ENCODE peak calls at places on chromosomes 16 and 17, in ten cellular contexts. M is osteocyte; Q is globus pallidus; J is stimulated activated naive CD4-positive, alpha-beta T cell treated with Interleukin-2 at 50 U/mL for 16 hours; A is stimulated activated CD8-positive, alpha-beta memory T cell treated with anti-CD3 and anti-CD28 coated beads, Interleukin-4, amount 100 ng/mL, for 24 hours; O is activated gamma-delta T cell treated with Interleukin-2 at 50 U/mL for 16 hours; P is IMR-90; W is upper lobe of right lung; D is activated T-cell treated with anti-CD3 and anti-CD28 coated beads for 4 hours; N is naive thymus-derived CD4-positive, alpha-beta T cell. L is an unnamed sample.

GRCh38 chr17:61732169-61732568 is 131.2 kb downstream of the BRIP1 start:
- DNase-seq in M (no peak), Q (no peak), J (no peak), A (no peak), O (no peak), P (no peak), W (no peak), D (no peak), N (no peak), L (no peak)

GRCh38 chr17:49029841-49030240 is 32.7 kb downstream of the IGF2BP1 start:
- DNase-seq in M (no peak), Q (no peak), J (no peak), A (no peak), O (no peak), P (no peak), W (no peak), D (no peak), N (no peak), L (no peak)

GRCh38 chr16:77548766-77549165 is 113.9 kb upstream of the ADAMTS18 start:
- DNase-seq in M (no peak), Q (no peak), J (no peak), A (no peak), O (no peak), P (peak), W (no peak), D (no peak), N (no peak), L (no peak)

GRCh38 chr17:17579691-17580090 is 11.8 kb downstream of the PEMT start:
- DNase-seq in M (no peak), Q (no peak), J (no peak), A (no peak), O (no peak), P (no peak), W (no peak), D (no peak), N (no peak), L (no peak)

GRCh38 chr16:53884748-53885147 is 180.8 kb downstream of the FTO start:
- DNase-seq in M (no peak), Q (no peak), J (no peak), A (no peak), O (no peak), P (peak), W (no peak), D (no peak), N (no peak), L (no peak)

GRCh38 chr17:6534846-6535514 is 21.4 kb downstream of the PITPNM3 start:
- DNase-seq in M (no peak), Q (no peak), J (no peak), A (no peak), O (no peak), P (no peak), W (peak), D (no peak), N (no peak), L (no peak)

GRCh38 chr16:21302898-21303528 is 24.9 kb upstream of the CRYM start:
- DNase-seq in M (no peak), Q (no peak), J (no peak), A (no peak), O (no peak), P (peak), W (no peak), D (no peak), N (no peak), L (no peak)

GRCh38 chr17:42675984-42676423 is 790 bp downstream of the PLEKHH3 start:
- DNase-seq in M (no peak), Q (no peak), J (no peak), A (no peak), O (no peak), P (peak), W (peak), D (no peak), N (no peak), L (peak)

GRCh38 chr16:12182202-12182601 is 205.7 kb downstream of the SNX29 start:
- DNase-seq in M (no peak), Q (no peak), J (no peak), A (no peak), O (no peak), P (no peak), W (no peak), D (no peak), N (no peak), L (no peak)

GRCh38 chr17:16007439-16007838 is 7.8 kb downstream of the TTC19 start:
- DNase-seq in M (no peak), Q (no peak), J (no peak), A (no peak), O (no peak), P (no peak), W (no peak), D (no peak), N (no peak), L (no peak)

GRCh38 chr16:15618392-15618791 is 24.6 kb downstream of the MARF1 start:
- DNase-seq in M (no peak), Q (no peak), J (no peak), A (no peak), O (no peak), P (peak), W (no peak), D (no peak), N (no peak), L (no peak)

GRCh38 chr16:66603537-66604375 is 748 bp upstream of the CMTM3 start:
- DNase-seq in M (peak), Q (no peak), J (peak), A (peak), O (peak), P (peak), W (peak), D (peak), N (peak), L (peak)

GRCh38 chr16:54102888-54103866 is 183.4 kb downstream of the IRX3 start:
- DNase-seq in M (no peak), Q (no peak), J (no peak), A (no peak), O (no peak), P (no peak), W (no peak), D (no peak), N (no peak), L (no peak)

GRCh38 chr17:56908061-56908542 is 5.7 kb downstream of the TRIM25 start:
- DNase-seq in M (peak), Q (peak), J (peak), A (no peak), O (peak), P (no peak), W (peak), D (no peak), N (peak), L (no peak)

GRCh38 chr17:6061290-6061689 is 8.9 kb upstream of the WSCD1 start:
- DNase-seq in M (no peak), Q (no peak), J (no peak), A (no peak), O (no peak), P (peak), W (no peak), D (no peak), N (no peak), L (no peak)

GRCh38 chr16:873243-873661 is 72.7 kb upstream of the GNG13 start:
- DNase-seq in M (no peak), Q (no peak), J (no peak), A (no peak), O (no peak), P (no peak), W (no peak), D (no peak), N (no peak), L (no peak)

GRCh38 chr16:10575506-10576130 is 4.8 kb downstream of the EMP2 start:
- DNase-seq in M (no peak), Q (no peak), J (no peak), A (no peak), O (no peak), P (no peak), W (no peak), D (no peak), N (no peak), L (no peak)

GRCh38 chr17:44417553-44417952 is 28.1 kb upstream of the ITGA2B start:
- DNase-seq in M (no peak), Q (no peak), J (no peak), A (no peak), O (no peak), P (peak), W (no peak), D (no peak), N (no peak), L (no peak)

GRCh38 chr16:1895949-1896675 is 22.1 kb downstream of the HS3ST6 start:
- DNase-seq in M (no peak), Q (no peak), J (no peak), A (no peak), O (no peak), P (no peak), W (no peak), D (no peak), N (no peak), L (no peak)